ENCODE peak calls at places on chromosomes 13 and 19, in eight cellular contexts. P is esophagus muscularis mucosa, C is ovary, W is stomach, H is transverse colon, T is SK-N-SH, E is H1, X is HepG2. U is an unnamed sample.

GRCh38 chr13:111893071-111893606 is 173.8 kb upstream of the SOX1 start:
- DNase-seq in H (no peak), X (no peak), W (no peak), E (peak; percentile 50), T (no peak), C (no peak), P (peak; percentile 70), U (peak; percentile 59)

GRCh38 chr13:94813920-94814500 is 101.7 kb upstream of the SOX21 start:
- DNase-seq in P (no peak), X (no peak), T (no peak), W (no peak), H (no peak), C (no peak), E (no peak), U (no peak)

GRCh38 chr13:101019126-101019525 is 344.5 kb upstream of the TMTC4 start:
- DNase-seq in H (no peak), E (no peak), P (no peak), C (no peak), X (no peak), T (no peak), W (no peak), U (no peak)

GRCh38 chr19:56131651-56132050 is 9.4 kb upstream of the ZNF444 start:
- DNase-seq in T (no peak), H (no peak), P (no peak), E (no peak), C (no peak), W (no peak), X (no peak), U (no peak)

GRCh38 chr19:56163097-56163496 is 12.7 kb upstream of the GALP start:
- DNase-seq in X (no peak), E (no peak), C (no peak), H (no peak), P (no peak), W (no peak), T (no peak), U (no peak)

GRCh38 chr19:18733196-18733647 is 49.7 kb downstream of the CRTC1 start:
- DNase-seq in E (no peak), W (peak; percentile 57), X (peak; percentile 18), H (peak; percentile 19), C (peak; percentile 73), P (no peak), T (peak; percentile 84), U (no peak)

GRCh38 chr13:31775686-31776085 is 36.4 kb downstream of the RXFP2 start:
- DNase-seq in T (no peak), C (peak; percentile 25), E (no peak), H (no peak), P (no peak), W (no peak), X (no peak), U (no peak)

GRCh38 chr13:111051656-111052232 is 63.4 kb upstream of the ARHGEF7 start:
- DNase-seq in P (peak; percentile 45), C (no peak), W (no peak), H (no peak), X (no peak), E (no peak), T (no peak), U (no peak)

DNA sequence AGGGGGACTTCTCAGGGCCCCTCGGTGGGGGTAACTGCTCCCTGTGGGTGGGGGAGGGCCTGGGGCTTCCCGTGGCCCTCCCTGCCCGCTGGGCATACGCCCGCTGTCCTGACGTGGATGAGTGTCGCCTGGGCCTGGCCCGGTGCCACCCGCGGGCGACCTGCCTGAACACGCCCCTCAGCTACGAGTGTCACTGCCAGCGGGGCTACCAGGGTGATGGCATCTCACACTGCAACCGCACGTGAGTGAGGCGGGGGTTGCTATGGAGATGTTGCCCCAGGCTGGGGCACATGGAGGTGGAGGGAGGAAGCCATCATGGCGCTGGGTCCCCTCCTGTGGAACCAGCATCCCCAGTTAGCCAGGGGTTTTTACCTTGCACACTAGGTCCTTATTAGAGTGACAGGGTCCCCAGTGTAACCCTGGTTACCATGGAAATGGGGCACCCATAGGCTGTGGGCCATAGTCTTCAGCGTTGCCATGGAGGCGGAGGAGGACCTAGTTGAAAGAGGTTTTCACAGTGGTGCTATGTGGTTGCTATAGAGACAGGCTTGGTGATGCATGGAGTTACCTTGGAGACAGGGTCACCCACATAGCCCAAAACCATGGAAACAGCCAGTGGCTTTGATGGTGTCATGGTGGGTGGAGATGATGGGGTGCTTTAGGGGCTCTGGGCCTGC is 26.9 kb downstream of the MEGF8 start:
- DNase-seq in W (no peak), T (peak; percentile 58), P (no peak), X (no peak), E (no peak), H (no peak), C (no peak), U (no peak)
- TF ChIP-seq EP300 in W (no peak), T (no peak), P (no peak), X (no peak), E (no peak), H (no peak), C (no peak), U (no peak)

GRCh38 chr13:50230365-50230978 is 215.2 kb downstream of the KCNRG start:
- DNase-seq in W (no peak), E (no peak), C (no peak), T (no peak), H (no peak), X (peak; percentile 63), P (no peak), U (no peak)
- TF ChIP-seq EP300 in W (no peak), E (no peak), C (no peak), T (no peak), H (no peak), X (peak; percentile 40), P (no peak), U (no peak)

GRCh38 chr13:26709461-26709860 is 51.1 kb downstream of the GPR12 start:
- DNase-seq in W (no peak), E (no peak), X (no peak), T (no peak), P (peak; percentile 86), C (no peak), H (no peak), U (no peak)

GRCh38 chr13:26710166-26710565 is 50.4 kb downstream of the GPR12 start:
- DNase-seq in E (no peak), T (no peak), H (no peak), C (no peak), W (no peak), P (peak; percentile 60), X (no peak), U (no peak)

GRCh38 chr13:26708007-26708297 is 52.6 kb downstream of the GPR12 start:
- DNase-seq in C (no peak), W (no peak), E (no peak), X (no peak), H (no peak), P (no peak), T (no peak), U (no peak)

GRCh38 chr13:26706381-26706780 is 54.2 kb downstream of the GPR12 start:
- DNase-seq in E (no peak), H (no peak), P (peak; percentile 85), W (no peak), T (no peak), C (no peak), X (no peak), U (peak; percentile 15)

DNA sequence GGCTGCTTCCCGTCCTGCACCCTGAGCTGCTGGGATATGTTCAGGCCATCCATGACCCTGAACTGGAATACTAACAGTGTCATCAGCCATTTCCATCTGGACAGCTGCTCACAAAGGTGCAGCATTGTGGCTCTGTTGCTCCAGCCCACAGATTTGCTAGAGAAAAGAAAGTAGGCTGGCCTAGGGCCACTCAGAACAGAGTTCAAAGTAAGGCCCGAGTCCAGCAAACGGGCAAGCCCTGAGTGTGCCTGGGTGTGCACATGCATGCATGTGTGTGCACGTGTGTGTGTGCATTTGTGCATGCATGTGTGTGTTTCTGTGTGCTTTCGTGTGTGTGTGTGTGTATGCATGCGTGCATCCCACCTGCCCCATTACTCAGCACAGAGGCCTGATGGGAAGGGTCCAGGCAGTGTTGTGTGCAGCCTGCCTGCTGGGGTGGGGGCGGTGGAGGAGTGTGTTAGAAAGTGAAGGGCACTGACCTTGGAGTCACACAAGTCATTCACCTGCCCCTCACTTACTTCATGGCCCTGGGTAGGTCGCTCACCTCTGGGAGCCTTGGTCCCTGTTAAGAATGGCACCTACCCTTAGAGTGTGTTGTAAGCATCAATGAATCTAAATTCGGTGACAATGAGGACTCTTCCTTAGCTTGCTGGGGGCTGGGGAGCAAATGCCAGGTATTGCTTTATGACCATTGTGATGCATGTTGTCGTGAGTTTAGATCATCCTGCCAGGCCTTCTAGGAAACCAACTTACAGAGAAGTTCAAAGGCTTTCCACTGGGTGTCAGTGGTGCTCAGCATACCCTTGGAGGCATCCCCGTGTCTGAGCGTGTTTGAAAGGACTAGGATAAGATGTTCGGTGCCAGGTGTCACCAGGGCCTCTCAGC is 53.2 kb downstream of the GPR12 start:
- DNase-seq in P (peak; percentile 78), W (no peak), E (peak; percentile 41), X (peak; percentile 50), T (peak; percentile 77), C (no peak), H (no peak), U (no peak)
- TF ChIP-seq EP300 in P (no peak), W (no peak), E (no peak), X (no peak), T (no peak), C (no peak), H (no peak), U (no peak)

DNA sequence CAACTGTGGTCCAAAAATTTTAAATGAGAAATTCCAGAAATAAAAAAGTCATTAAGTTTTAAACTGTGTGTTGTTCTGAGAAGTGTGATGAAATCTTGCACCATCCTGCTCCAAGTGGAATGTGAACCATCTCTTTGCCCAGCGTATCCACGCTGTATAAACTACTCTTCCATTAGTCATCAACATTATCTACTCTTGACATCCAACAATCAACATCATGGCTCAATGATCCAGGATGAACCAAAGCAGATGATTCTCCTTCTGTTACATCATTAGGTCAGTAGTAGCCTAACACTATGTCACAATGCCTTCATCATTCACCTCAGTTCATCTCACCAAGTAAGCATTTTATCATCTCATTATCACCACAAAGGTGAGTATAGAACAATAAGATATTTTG is 55.3 kb downstream of the SUCLA2 start:
- DNase-seq in T (no peak), X (peak; percentile 4), H (no peak), E (no peak), W (no peak), C (no peak), P (no peak), U (no peak)
- TF ChIP-seq EP300 in T (no peak), X (no peak), H (no peak), E (no peak), W (no peak), C (no peak), P (no peak), U (no peak)

U was measured in upper lobe of left lung.